ENCODE peak calls at places on chromosomes 4 and X, in ten cellular contexts. One of them, this sample, is unnamed.
A peak's percentile ranks its signal among the peaks of the same experiment; 100 is the strongest.

GRCh38 chr4:24747234-24747975 is 48.0 kb upstream of the SOD3 start:
- DNase-seq in IMR-90: no peak
- DNase-seq in heart left ventricle: no peak
- DNase-seq in uterus: no peak
- DNase-seq in Peyer's patch: no peak
- DNase-seq in A549: no peak
- DNase-seq in tibial nerve: no peak
- DNase-seq in stomach: no peak
- DNase-seq in upper lobe of left lung: no peak
- DNase-seq in K562: no peak
- DNase-seq in this sample: no peak

GRCh38 chrX:46436744-46437143 is 108.5 kb downstream of the ZNF674 start:
- DNase-seq in IMR-90: no peak
- DNase-seq in heart left ventricle: no peak
- DNase-seq in uterus: no peak
- DNase-seq in Peyer's patch: no peak
- DNase-seq in A549: no peak
- DNase-seq in tibial nerve: no peak
- DNase-seq in stomach: no peak
- DNase-seq in upper lobe of left lung: no peak
- DNase-seq in K562: no peak
- DNase-seq in this sample: no peak

GRCh38 chr4:61555789-61556188 is 355.7 kb downstream of the ADGRL3 start:
- DNase-seq in IMR-90: peak; percentile 55
- DNase-seq in heart left ventricle: no peak
- DNase-seq in uterus: no peak
- DNase-seq in Peyer's patch: no peak
- DNase-seq in A549: peak; percentile 48
- DNase-seq in tibial nerve: no peak
- DNase-seq in stomach: peak; percentile 40
- DNase-seq in upper lobe of left lung: no peak
- DNase-seq in K562: no peak
- DNase-seq in this sample: no peak

GRCh38 chrX:81377329-81377728 is 175.4 kb downstream of the SH3BGRL start:
- DNase-seq in IMR-90: peak; percentile 27
- DNase-seq in heart left ventricle: no peak
- DNase-seq in uterus: no peak
- DNase-seq in Peyer's patch: no peak
- DNase-seq in A549: peak; percentile 26
- DNase-seq in tibial nerve: peak; percentile 5
- DNase-seq in stomach: no peak
- DNase-seq in upper lobe of left lung: no peak
- DNase-seq in K562: peak; percentile 5
- DNase-seq in this sample: no peak

GRCh38 chrX:10022580-10023245 is 55.6 kb downstream of the CLDN34 start:
- DNase-seq in IMR-90: peak; percentile 79
- DNase-seq in heart left ventricle: peak; percentile 44
- DNase-seq in uterus: peak; percentile 43
- DNase-seq in Peyer's patch: no peak
- DNase-seq in A549: peak; percentile 96
- DNase-seq in tibial nerve: no peak
- DNase-seq in stomach: no peak
- DNase-seq in upper lobe of left lung: no peak
- DNase-seq in K562: no peak
- DNase-seq in this sample: no peak

GRCh38 chrX:27444093-27444908 is 18.8 kb downstream of the PPP4R3C start:
- DNase-seq in IMR-90: no peak
- DNase-seq in heart left ventricle: no peak
- DNase-seq in uterus: no peak
- DNase-seq in Peyer's patch: no peak
- DNase-seq in A549: no peak
- DNase-seq in tibial nerve: no peak
- DNase-seq in stomach: no peak
- DNase-seq in upper lobe of left lung: no peak
- DNase-seq in K562: no peak
- DNase-seq in this sample: no peak

GRCh38 chr4:172232966-172233365 is 419.8 kb downstream of the GALNTL6 start:
- DNase-seq in IMR-90: no peak
- DNase-seq in heart left ventricle: no peak
- DNase-seq in uterus: no peak
- DNase-seq in Peyer's patch: no peak
- DNase-seq in A549: peak; percentile 4
- DNase-seq in tibial nerve: no peak
- DNase-seq in stomach: no peak
- DNase-seq in upper lobe of left lung: no peak
- DNase-seq in K562: no peak
- DNase-seq in this sample: no peak

GRCh38 chr4:3824521-3825270 is 58.5 kb downstream of the ADRA2C start:
- DNase-seq in IMR-90: no peak
- DNase-seq in heart left ventricle: no peak
- DNase-seq in uterus: no peak
- DNase-seq in Peyer's patch: no peak
- DNase-seq in A549: no peak
- DNase-seq in tibial nerve: no peak
- DNase-seq in stomach: no peak
- DNase-seq in upper lobe of left lung: no peak
- DNase-seq in K562: no peak
- DNase-seq in this sample: no peak

GRCh38 chrX:153380691-153381090 is 20.5 kb downstream of the PNMA6E start:
- DNase-seq in IMR-90: no peak
- DNase-seq in heart left ventricle: no peak
- DNase-seq in uterus: no peak
- DNase-seq in Peyer's patch: no peak
- DNase-seq in A549: no peak
- DNase-seq in tibial nerve: no peak
- DNase-seq in stomach: no peak
- DNase-seq in upper lobe of left lung: no peak
- DNase-seq in K562: no peak
- DNase-seq in this sample: no peak

GRCh38 chr4:119040711-119041185 is 94.9 kb upstream of the MYOZ2 start:
- DNase-seq in IMR-90: peak; percentile 93
- DNase-seq in heart left ventricle: no peak
- DNase-seq in uterus: no peak
- DNase-seq in Peyer's patch: no peak
- DNase-seq in A549: no peak
- DNase-seq in tibial nerve: peak; percentile 40
- DNase-seq in stomach: no peak
- DNase-seq in upper lobe of left lung: no peak
- DNase-seq in K562: no peak
- DNase-seq in this sample: no peak

GRCh38 chr4:119040261-119040660 is 95.4 kb upstream of the MYOZ2 start:
- DNase-seq in IMR-90: no peak
- DNase-seq in heart left ventricle: no peak
- DNase-seq in uterus: no peak
- DNase-seq in Peyer's patch: no peak
- DNase-seq in A549: no peak
- DNase-seq in tibial nerve: no peak
- DNase-seq in stomach: no peak
- DNase-seq in upper lobe of left lung: no peak
- DNase-seq in K562: no peak
- DNase-seq in this sample: no peak

GRCh38 chr4:119039160-119039559 is 96.5 kb upstream of the MYOZ2 start:
- DNase-seq in IMR-90: no peak
- DNase-seq in heart left ventricle: no peak
- DNase-seq in uterus: no peak
- DNase-seq in Peyer's patch: no peak
- DNase-seq in A549: no peak
- DNase-seq in tibial nerve: no peak
- DNase-seq in stomach: no peak
- DNase-seq in upper lobe of left lung: no peak
- DNase-seq in K562: no peak
- DNase-seq in this sample: no peak

GRCh38 chr4:119038465-119038864 is 97.2 kb upstream of the MYOZ2 start:
- DNase-seq in IMR-90: peak; percentile 40
- DNase-seq in heart left ventricle: no peak
- DNase-seq in uterus: no peak
- DNase-seq in Peyer's patch: no peak
- DNase-seq in A549: no peak
- DNase-seq in tibial nerve: no peak
- DNase-seq in stomach: no peak
- DNase-seq in upper lobe of left lung: no peak
- DNase-seq in K562: no peak
- DNase-seq in this sample: no peak

DNA sequence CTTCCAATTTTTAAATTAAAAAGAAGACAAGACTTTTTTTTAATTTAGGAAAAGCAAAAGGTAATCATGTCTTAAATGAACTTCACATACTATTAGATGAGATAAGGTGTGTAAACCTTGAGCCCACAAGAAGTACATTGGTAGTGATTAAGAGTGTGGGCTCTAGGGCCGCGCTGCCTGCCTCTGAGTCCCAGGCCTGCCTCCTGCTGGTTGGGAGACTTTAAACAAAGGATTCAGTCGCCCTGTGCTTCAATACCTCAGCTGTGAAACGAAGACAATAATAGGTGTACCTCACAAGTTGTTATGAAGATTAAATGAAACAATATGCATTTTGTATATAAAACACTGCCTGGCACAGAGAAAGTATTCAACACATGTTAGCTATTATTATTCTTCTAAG is 95.9 kb upstream of the MYOZ2 start:
- DNase-seq in IMR-90: no peak
- DNase-seq in heart left ventricle: no peak
- DNase-seq in uterus: no peak
- DNase-seq in Peyer's patch: no peak
- DNase-seq in A549: peak; percentile 29
- DNase-seq in tibial nerve: no peak
- DNase-seq in stomach: no peak
- DNase-seq in upper lobe of left lung: no peak
- DNase-seq in K562: no peak
- DNase-seq in this sample: no peak
- H3K27ac ChIP-seq in IMR-90: peak overlapping the region; percentile 100
- H3K27ac ChIP-seq in heart left ventricle: no peak overlapping the region
- H3K27ac ChIP-seq in uterus: peak overlapping the region; percentile 99
- H3K27ac ChIP-seq in Peyer's patch: no peak overlapping the region
- H3K27ac ChIP-seq in A549: no peak overlapping the region
- H3K27ac ChIP-seq in tibial nerve: peak overlapping the region; percentile 70
- H3K27ac ChIP-seq in stomach: peak overlapping the region; percentile 87
- H3K27ac ChIP-seq in upper lobe of left lung: no peak overlapping the region
- H3K27ac ChIP-seq in K562: no peak overlapping the region
- H3K27ac ChIP-seq in this sample: peak overlapping the region; percentile 78

DNA sequence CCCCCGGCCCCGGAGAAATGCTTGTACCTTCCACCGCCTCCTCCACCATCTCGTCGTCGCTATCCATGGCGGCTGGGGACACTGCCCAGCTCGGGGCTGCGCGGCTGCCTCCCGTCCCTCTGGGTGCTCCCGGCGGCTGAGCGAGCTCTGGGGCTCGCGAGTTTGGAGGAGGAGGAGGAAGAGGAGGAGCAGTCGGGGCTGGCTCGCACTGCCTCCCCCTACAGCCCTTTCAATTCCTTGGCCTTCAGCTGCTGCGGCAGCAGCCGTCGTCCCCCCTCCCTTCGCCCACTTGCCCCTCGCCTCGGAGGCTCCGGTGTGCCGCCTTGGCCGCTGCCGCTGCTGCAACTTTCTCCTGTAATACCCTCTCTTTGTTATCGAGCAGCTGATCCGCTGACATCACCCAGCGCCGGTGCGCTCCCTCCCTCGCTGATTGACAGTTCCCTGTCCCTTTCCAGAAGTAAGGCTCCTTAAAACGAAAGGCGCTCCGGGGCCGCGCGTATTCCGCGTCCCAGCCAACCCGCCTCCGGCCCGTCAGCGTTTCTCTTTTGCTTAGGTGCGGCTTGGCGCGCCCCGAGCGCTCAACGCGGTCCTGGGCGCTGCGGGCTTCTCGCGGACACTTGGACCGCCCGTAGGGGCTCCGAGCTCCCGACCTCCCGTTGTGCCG is at the start of gene SETD7:
- DNase-seq in IMR-90: peak; percentile 76
- DNase-seq in heart left ventricle: peak; percentile 82
- DNase-seq in uterus: peak; percentile 80
- DNase-seq in Peyer's patch: peak; percentile 59
- DNase-seq in A549: peak; percentile 77
- DNase-seq in tibial nerve: peak; percentile 63
- DNase-seq in stomach: peak; percentile 74
- DNase-seq in upper lobe of left lung: peak; percentile 79
- DNase-seq in K562: peak; percentile 31
- DNase-seq in this sample: peak; percentile 94
- TF ChIP-seq POLR2A in IMR-90: peak; percentile 61
- TF ChIP-seq POLR2A in heart left ventricle: no peak
- TF ChIP-seq POLR2A in uterus: peak; percentile 62
- TF ChIP-seq POLR2A in Peyer's patch: peak; percentile 31
- TF ChIP-seq POLR2A in A549: peak; percentile 65
- TF ChIP-seq POLR2A in tibial nerve: peak; percentile 86
- TF ChIP-seq POLR2A in stomach: no peak
- TF ChIP-seq POLR2A in upper lobe of left lung: no peak
- TF ChIP-seq POLR2A in K562: no peak
- TF ChIP-seq POLR2A in this sample: no peak

GRCh38 chr4:157992038-157992706 is 180.7 kb downstream of the GASK1B start:
- DNase-seq in IMR-90: peak; percentile 77
- DNase-seq in heart left ventricle: peak; percentile 73
- DNase-seq in uterus: peak; percentile 75
- DNase-seq in Peyer's patch: no peak
- DNase-seq in A549: peak; percentile 68
- DNase-seq in tibial nerve: peak; percentile 92
- DNase-seq in stomach: no peak
- DNase-seq in upper lobe of left lung: no peak
- DNase-seq in K562: peak; percentile 13
- DNase-seq in this sample: no peak
- H3K27ac ChIP-seq in IMR-90: no peak overlapping the region
- H3K27ac ChIP-seq in heart left ventricle: peak overlapping the region; percentile 51
- H3K27ac ChIP-seq in uterus: peak overlapping the region; percentile 92
- H3K27ac ChIP-seq in Peyer's patch: no peak overlapping the region
- H3K27ac ChIP-seq in A549: peak overlapping the region; percentile 36
- H3K27ac ChIP-seq in tibial nerve: peak overlapping the region; percentile 72
- H3K27ac ChIP-seq in stomach: peak overlapping the region; percentile 59
- H3K27ac ChIP-seq in upper lobe of left lung: no peak overlapping the region
- H3K27ac ChIP-seq in K562: no peak overlapping the region
- H3K27ac ChIP-seq in this sample: peak overlapping the region; percentile 40

GRCh38 chrX:129773649-129774458 is 5.9 kb upstream of the SASH3 start:
- DNase-seq in IMR-90: no peak
- DNase-seq in heart left ventricle: no peak
- DNase-seq in uterus: no peak
- DNase-seq in Peyer's patch: no peak
- DNase-seq in A549: no peak
- DNase-seq in tibial nerve: no peak
- DNase-seq in stomach: no peak
- DNase-seq in upper lobe of left lung: no peak
- DNase-seq in K562: peak; percentile 12
- DNase-seq in this sample: no peak

GRCh38 chrX:129768586-129769466 is 10.9 kb upstream of the SASH3 start:
- DNase-seq in IMR-90: no peak
- DNase-seq in heart left ventricle: no peak
- DNase-seq in uterus: no peak
- DNase-seq in Peyer's patch: no peak
- DNase-seq in A549: no peak
- DNase-seq in tibial nerve: no peak
- DNase-seq in stomach: no peak
- DNase-seq in upper lobe of left lung: no peak
- DNase-seq in K562: no peak
- DNase-seq in this sample: no peak

GRCh38 chrX:129771266-129771995 is 8.3 kb upstream of the SASH3 start:
- DNase-seq in IMR-90: no peak
- DNase-seq in heart left ventricle: no peak
- DNase-seq in uterus: no peak
- DNase-seq in Peyer's patch: peak; percentile 53
- DNase-seq in A549: no peak
- DNase-seq in tibial nerve: no peak
- DNase-seq in stomach: no peak
- DNase-seq in upper lobe of left lung: no peak
- DNase-seq in K562: no peak
- DNase-seq in this sample: no peak

GRCh38 chrX:129769467-129770154 is 10.1 kb upstream of the SASH3 start:
- DNase-seq in IMR-90: no peak
- DNase-seq in heart left ventricle: no peak
- DNase-seq in uterus: no peak
- DNase-seq in Peyer's patch: peak; percentile 88
- DNase-seq in A549: no peak
- DNase-seq in tibial nerve: no peak
- DNase-seq in stomach: no peak
- DNase-seq in upper lobe of left lung: no peak
- DNase-seq in K562: no peak
- DNase-seq in this sample: no peak

GRCh38 chrX:129772796-129773431 is 6.8 kb upstream of the SASH3 start:
- DNase-seq in IMR-90: no peak
- DNase-seq in heart left ventricle: peak; percentile 56
- DNase-seq in uterus: no peak
- DNase-seq in Peyer's patch: peak; percentile 84
- DNase-seq in A549: no peak
- DNase-seq in tibial nerve: peak; percentile 13
- DNase-seq in stomach: peak; percentile 49
- DNase-seq in upper lobe of left lung: peak; percentile 77
- DNase-seq in K562: no peak
- DNase-seq in this sample: no peak
- TF ChIP-seq POLR2A in IMR-90: no peak
- TF ChIP-seq POLR2A in heart left ventricle: no peak
- TF ChIP-seq POLR2A in uterus: no peak
- TF ChIP-seq POLR2A in Peyer's patch: no peak
- TF ChIP-seq POLR2A in A549: no peak
- TF ChIP-seq POLR2A in tibial nerve: no peak
- TF ChIP-seq POLR2A in stomach: no peak
- TF ChIP-seq POLR2A in upper lobe of left lung: no peak
- TF ChIP-seq POLR2A in K562: no peak
- TF ChIP-seq POLR2A in this sample: no peak